ENCODE peak calls at places on chromosomes 11 and 22, in four cellular contexts. V is bronchial epithelial cell, S is left colon, A is GOT3. L is an unnamed sample.

GRCh38 chr22:36914383-36914752 is 940 bp downstream of the CSF2RB start:
- DNase-seq in A (no peak), S (no peak), V (no peak), L (no peak)

GRCh38 chr11:74311352-74311926 is at the start of gene P4HA3:
- DNase-seq in A (no peak), V (peak; percentile 21), S (peak; percentile 53), L (no peak)

GRCh38 chr11:131760191-131760951 is 390.0 kb downstream of the NTM start:
- DNase-seq in V (no peak), A (no peak), S (no peak), L (no peak)

GRCh38 chr11:119721129-119722120 is 7.6 kb downstream of the NECTIN1 start:
- DNase-seq in S (no peak), A (no peak), V (peak; percentile 58), L (peak; percentile 24)

GRCh38 chr11:21321530-21321929 is 652.1 kb downstream of the NELL1 start:
- DNase-seq in A (no peak), V (no peak), S (no peak), L (no peak)

GRCh38 chr11:77771135-77771534 is 49.4 kb downstream of the RSF1 start:
- DNase-seq in S (no peak), V (no peak), A (no peak), L (no peak)

GRCh38 chr22:46501701-46502100 is 35.7 kb downstream of the CELSR1 start:
- DNase-seq in S (no peak), V (peak; percentile 87), A (no peak), L (no peak)

GRCh38 chr11:57248780-57249383 is 11.8 kb upstream of the APLNR start:
- DNase-seq in V (peak; percentile 63), A (no peak), S (peak; percentile 54), L (peak; percentile 36)

GRCh38 chr11:10050561-10050960 is 243.5 kb downstream of the SBF2 start:
- DNase-seq in S (no peak), V (peak; percentile 82), A (no peak), L (no peak)

GRCh38 chr11:30326114-30326783 is 3.3 kb downstream of the ARL14EP start:
- DNase-seq in A (no peak), S (no peak), V (peak; percentile 42), L (no peak)

GRCh38 chr22:26558246-26558895 is 31.6 kb downstream of the TPST2 start:
- DNase-seq in S (no peak), A (no peak), V (no peak), L (no peak)

GRCh38 chr22:33746501-33746928 is 173.8 kb downstream of the LARGE1 start:
- DNase-seq in A (no peak), S (no peak), V (no peak), L (no peak)

GRCh38 chr11:83326326-83326725 is 40.2 kb upstream of the CCDC90B start:
- DNase-seq in V (no peak), S (no peak), A (no peak), L (no peak)

GRCh38 chr22:42959472-42960145 is 55.3 kb downstream of the PACSIN2 start:
- DNase-seq in V (peak; percentile 75), A (no peak), S (peak; percentile 69), L (peak; percentile 15)

GRCh38 chr11:84012171-84012826 is 726.1 kb upstream of the CCDC90B start:
- DNase-seq in S (no peak), V (no peak), A (no peak), L (no peak)

GRCh38 chr11:76927160-76927559 is 66.4 kb downstream of the ACER3 start:
- DNase-seq in S (no peak), A (no peak), V (no peak), L (no peak)

GRCh38 chr22:21015051-21016006 is at the start of gene P2RX6:
- DNase-seq in S (no peak), A (peak; percentile 17), V (no peak), L (no peak)

GRCh38 chr22:31692186-31692886 is 30.3 kb upstream of the PISD start:
- DNase-seq in V (peak; percentile 51), S (no peak), A (no peak), L (no peak)

GRCh38 chr11:117017456-117017855 is 80.8 kb downstream of the SIK3 start:
- DNase-seq in V (peak; percentile 71), A (no peak), S (no peak), L (no peak)

GRCh38 chr22:39664485-39665200 is 94.1 kb downstream of the CACNA1I start:
- DNase-seq in V (no peak), A (no peak), S (peak; percentile 30), L (no peak)

GRCh38 chr11:65790104-65790901 is 3.4 kb downstream of the OVOL1 start:
- DNase-seq in V (no peak), A (no peak), S (peak; percentile 60), L (no peak)

GRCh38 chr11:65906602-65907001 is 6.4 kb upstream of the FOSL1 start:
- DNase-seq in V (peak; percentile 66), A (no peak), S (no peak), L (no peak)

GRCh38 chr11:79054636-79055035 is 386.2 kb downstream of the TENM4 start:
- DNase-seq in V (peak; percentile 40), A (no peak), S (no peak), L (no peak)

GRCh38 chr22:36552300-36552699 is 23.3 kb upstream of the EIF3D start:
- DNase-seq in S (no peak), A (no peak), V (no peak), L (no peak)

GRCh38 chr11:9704620-9705019 is 40.7 kb downstream of the SWAP70 start:
- DNase-seq in V (no peak), S (no peak), A (no peak), L (no peak)

GRCh38 chr11:96664108-96664507 is 274.3 kb downstream of the JRKL start:
- DNase-seq in V (no peak), A (no peak), S (no peak), L (no peak)

GRCh38 chr11:93196816-93197382 is 892 bp downstream of the SLC36A4 start:
- DNase-seq in S (no peak), A (no peak), V (no peak), L (no peak)

GRCh38 chr22:44735518-44736428 is 16.6 kb upstream of the ARHGAP8 start:
- DNase-seq in A (no peak), V (no peak), S (no peak), L (no peak)

GRCh38 chr11:26944866-26945664 is 48.8 kb upstream of the FIBIN start:
- DNase-seq in V (no peak), A (no peak), S (no peak), L (no peak)

GRCh38 chr11:93842461-93842860 is 8.0 kb downstream of the VSTM5 start:
- DNase-seq in V (peak; percentile 90), A (no peak), S (peak; percentile 83), L (peak; percentile 41)

GRCh38 chr22:50505276-50505775 is 2.2 kb downstream of the LMF2 start:
- DNase-seq in S (no peak), V (no peak), A (no peak), L (no peak)

L was measured in SW 1271.